ENCODE peak calls at places on chromosomes 1 and 21, in ten cellular contexts. F, K, T, A, R, U, J, P, Z and Y are unnamed samples.

GRCh38 chr1:26363549-26364448 is 8.8 kb downstream of the ZNF683 start:
- DNase-seq in F (peak; percentile 68), K (peak; percentile 94), T (peak; percentile 64), A (peak; percentile 70), R (peak; percentile 92), U (no peak), J (no peak), P (peak; percentile 66), Z (peak; percentile 87), Y (no peak)

GRCh38 chr1:244053831-244054230 is 2.7 kb downstream of the ZBTB18 start:
- DNase-seq in F (no peak), K (no peak), T (no peak), A (no peak), R (no peak), U (no peak), J (no peak), P (no peak), Z (no peak), Y (no peak)

GRCh38 chr1:47948126-47948525 is 49.1 kb downstream of the TRABD2B start:
- DNase-seq in F (no peak), K (peak; percentile 71), T (no peak), A (peak; percentile 72), R (peak; percentile 31), U (no peak), J (no peak), P (no peak), Z (no peak), Y (no peak)

GRCh38 chr1:47651311-47652089 is 213.7 kb downstream of the FOXD2 start:
- DNase-seq in F (no peak), K (no peak), T (no peak), A (peak; percentile 68), R (no peak), U (no peak), J (no peak), P (no peak), Z (no peak), Y (no peak)

GRCh38 chr21:36550761-36551160 is 70.8 kb upstream of the CLDN14 start:
- DNase-seq in F (no peak), K (no peak), T (peak; percentile 23), A (no peak), R (no peak), U (no peak), J (no peak), P (no peak), Z (no peak), Y (no peak)

GRCh38 chr1:246679211-246680177 is 44.7 kb upstream of the SCCPDH start:
- DNase-seq in F (no peak), K (no peak), T (no peak), A (no peak), R (no peak), U (no peak), J (no peak), P (no peak), Z (no peak), Y (no peak)

GRCh38 chr1:70168283-70168682 is 37.1 kb downstream of the LRRC40 start:
- DNase-seq in F (no peak), K (no peak), T (no peak), A (no peak), R (no peak), U (no peak), J (no peak), P (no peak), Z (no peak), Y (no peak)

GRCh38 chr1:220123889-220124288 is 30.0 kb downstream of the IARS2 start:
- DNase-seq in F (no peak), K (peak; percentile 53), T (no peak), A (no peak), R (no peak), U (no peak), J (no peak), P (no peak), Z (no peak), Y (no peak)

GRCh38 chr1:40450491-40451237 is 388 bp downstream of the ZFP69B start:
- DNase-seq in F (no peak), K (peak; percentile 29), T (peak; percentile 93), A (peak; percentile 64), R (no peak), U (peak; percentile 19), J (peak; percentile 34), P (peak; percentile 9), Z (peak; percentile 75), Y (peak; percentile 91)

GRCh38 chr1:101290922-101291561 is 54.2 kb downstream of the S1PR1 start:
- DNase-seq in F (no peak), K (no peak), T (no peak), A (no peak), R (no peak), U (no peak), J (no peak), P (no peak), Z (no peak), Y (no peak)